ENCODE peak calls at places on chromosome 4, in five cellular contexts. One of them, this sample, is unnamed.

GRCh38 chr4:185013715-185014114 is 4.6 kb upstream of the HELT start:
- DNase-seq in activated CD4-positive, CD25-positive, alpha-beta regulatory T cell treated with anti-CD3 and anti-CD28 coated beads, Interleukin-2, amount 50 U/mL, for 72 hours: no peak
- DNase-seq in HTR-8/SVneo: no peak
- DNase-seq in HT1080: no peak
- DNase-seq in NCI-H2029: no peak
- DNase-seq in this sample: no peak

GRCh38 chr4:98657531-98658286 is 702 bp downstream of the TSPAN5 start:
- DNase-seq in HT1080: peak
- DNase-seq in activated CD4-positive, CD25-positive, alpha-beta regulatory T cell treated with anti-CD3 and anti-CD28 coated beads, Interleukin-2, amount 50 U/mL, for 72 hours: peak
- DNase-seq in HTR-8/SVneo: peak
- DNase-seq in NCI-H2029: no peak
- DNase-seq in this sample: peak

GRCh38 chr4:102734591-102735385 is 26.0 kb downstream of the MANBA start:
- DNase-seq in HTR-8/SVneo: no peak
- DNase-seq in activated CD4-positive, CD25-positive, alpha-beta regulatory T cell treated with anti-CD3 and anti-CD28 coated beads, Interleukin-2, amount 50 U/mL, for 72 hours: no peak
- DNase-seq in NCI-H2029: no peak
- DNase-seq in HT1080: peak
- DNase-seq in this sample: no peak

GRCh38 chr4:6986067-6986780 is 56.9 kb upstream of the TADA2B start:
- DNase-seq in HT1080: peak
- DNase-seq in activated CD4-positive, CD25-positive, alpha-beta regulatory T cell treated with anti-CD3 and anti-CD28 coated beads, Interleukin-2, amount 50 U/mL, for 72 hours: no peak
- DNase-seq in HTR-8/SVneo: peak
- DNase-seq in NCI-H2029: no peak
- DNase-seq in this sample: peak

GRCh38 chr4:37976513-37976912 is 16.3 kb downstream of the PTTG2 start:
- DNase-seq in HT1080: no peak
- DNase-seq in HTR-8/SVneo: no peak
- DNase-seq in activated CD4-positive, CD25-positive, alpha-beta regulatory T cell treated with anti-CD3 and anti-CD28 coated beads, Interleukin-2, amount 50 U/mL, for 72 hours: no peak
- DNase-seq in NCI-H2029: no peak
- DNase-seq in this sample: no peak

GRCh38 chr4:41069268-41069667 is 145.1 kb downstream of the APBB2 start:
- DNase-seq in NCI-H2029: no peak
- DNase-seq in activated CD4-positive, CD25-positive, alpha-beta regulatory T cell treated with anti-CD3 and anti-CD28 coated beads, Interleukin-2, amount 50 U/mL, for 72 hours: no peak
- DNase-seq in HTR-8/SVneo: no peak
- DNase-seq in HT1080: no peak
- DNase-seq in this sample: no peak

GRCh38 chr4:61373901-61374611 is 173.9 kb downstream of the ADGRL3 start:
- DNase-seq in HT1080: peak
- DNase-seq in HTR-8/SVneo: no peak
- DNase-seq in activated CD4-positive, CD25-positive, alpha-beta regulatory T cell treated with anti-CD3 and anti-CD28 coated beads, Interleukin-2, amount 50 U/mL, for 72 hours: no peak
- DNase-seq in NCI-H2029: no peak
- DNase-seq in this sample: no peak

GRCh38 chr4:6262176-6262575 is 7.5 kb upstream of the WFS1 start:
- DNase-seq in HT1080: no peak
- DNase-seq in HTR-8/SVneo: no peak
- DNase-seq in activated CD4-positive, CD25-positive, alpha-beta regulatory T cell treated with anti-CD3 and anti-CD28 coated beads, Interleukin-2, amount 50 U/mL, for 72 hours: no peak
- DNase-seq in NCI-H2029: no peak
- DNase-seq in this sample: no peak

GRCh38 chr4:24471623-24472510 is 112.5 kb downstream of the DHX15 start:
- DNase-seq in NCI-H2029: no peak
- DNase-seq in activated CD4-positive, CD25-positive, alpha-beta regulatory T cell treated with anti-CD3 and anti-CD28 coated beads, Interleukin-2, amount 50 U/mL, for 72 hours: no peak
- DNase-seq in HTR-8/SVneo: no peak
- DNase-seq in HT1080: no peak
- DNase-seq in this sample: peak

GRCh38 chr4:3607690-3608514 is 75.7 kb upstream of the LRPAP1 start:
- DNase-seq in activated CD4-positive, CD25-positive, alpha-beta regulatory T cell treated with anti-CD3 and anti-CD28 coated beads, Interleukin-2, amount 50 U/mL, for 72 hours: no peak
- DNase-seq in NCI-H2029: peak
- DNase-seq in HT1080: no peak
- DNase-seq in HTR-8/SVneo: no peak
- DNase-seq in this sample: peak

GRCh38 chr4:120613778-120614177 is 308.7 kb downstream of the PRDM5 start:
- DNase-seq in HT1080: no peak
- DNase-seq in activated CD4-positive, CD25-positive, alpha-beta regulatory T cell treated with anti-CD3 and anti-CD28 coated beads, Interleukin-2, amount 50 U/mL, for 72 hours: no peak
- DNase-seq in HTR-8/SVneo: no peak
- DNase-seq in NCI-H2029: no peak
- DNase-seq in this sample: no peak

GRCh38 chr4:184448828-184449227 is 25.5 kb downstream of the IRF2 start:
- DNase-seq in HT1080: no peak
- DNase-seq in activated CD4-positive, CD25-positive, alpha-beta regulatory T cell treated with anti-CD3 and anti-CD28 coated beads, Interleukin-2, amount 50 U/mL, for 72 hours: no peak
- DNase-seq in HTR-8/SVneo: no peak
- DNase-seq in NCI-H2029: peak
- DNase-seq in this sample: no peak

GRCh38 chr4:72987741-72988729 is 81.5 kb downstream of the COX18 start:
- DNase-seq in NCI-H2029: no peak
- DNase-seq in HTR-8/SVneo: no peak
- DNase-seq in HT1080: peak
- DNase-seq in activated CD4-positive, CD25-positive, alpha-beta regulatory T cell treated with anti-CD3 and anti-CD28 coated beads, Interleukin-2, amount 50 U/mL, for 72 hours: no peak
- DNase-seq in this sample: no peak

GRCh38 chr4:108398326-108398725 is 222.1 kb upstream of the RPL34 start:
- DNase-seq in activated CD4-positive, CD25-positive, alpha-beta regulatory T cell treated with anti-CD3 and anti-CD28 coated beads, Interleukin-2, amount 50 U/mL, for 72 hours: no peak
- DNase-seq in HTR-8/SVneo: no peak
- DNase-seq in HT1080: peak
- DNase-seq in NCI-H2029: no peak
- DNase-seq in this sample: no peak

GRCh38 chr4:46648088-46648744 is 258.3 kb upstream of the GABRA2 start:
- DNase-seq in activated CD4-positive, CD25-positive, alpha-beta regulatory T cell treated with anti-CD3 and anti-CD28 coated beads, Interleukin-2, amount 50 U/mL, for 72 hours: no peak
- DNase-seq in HT1080: peak
- DNase-seq in HTR-8/SVneo: peak
- DNase-seq in NCI-H2029: peak
- DNase-seq in this sample: peak

This sample was measured in BE2C.